ENCODE peak calls at places on chromosomes 7 and 10, in four cellular contexts. Y is GM23338; B is NCI-H2029; O is effector memory CD4-positive, alpha-beta T cell. C is an unnamed sample.

GRCh38 chr7:44617225-44617885 is 10.9 kb downstream of the OGDH start:
- DNase-seq in Y (no peak), B (no peak), O (no peak), C (peak; percentile 58)

GRCh38 chr10:12327476-12327875 is 21.9 kb upstream of the CAMK1D start:
- DNase-seq in Y (no peak), B (no peak), O (no peak), C (no peak)

GRCh38 chr10:132967540-132967939 is 25.2 kb upstream of the CFAP46 start:
- DNase-seq in Y (no peak), B (no peak), O (no peak), C (no peak)

GRCh38 chr10:110535958-110536891 is 31.3 kb upstream of the SMC3 start:
- DNase-seq in Y (peak; percentile 57), B (no peak), O (peak; percentile 50), C (peak; percentile 91)

GRCh38 chr7:22430457-22430856 is 69.5 kb downstream of the STEAP1B start:
- DNase-seq in Y (no peak), B (no peak), O (no peak), C (peak; percentile 84)

GRCh38 chr10:36779238-36779846 is 346.1 kb upstream of the ANKRD30A start:
- DNase-seq in Y (peak; percentile 70), B (no peak), O (no peak), C (peak; percentile 54)

GRCh38 chr7:131320603-131321002 is 7.1 kb upstream of the MKLN1 start:
- DNase-seq in Y (no peak), B (no peak), O (no peak), C (no peak)

GRCh38 chr7:13742719-13743640 is 246.5 kb downstream of the ETV1 start:
- DNase-seq in Y (peak; percentile 51), B (peak; percentile 14), O (no peak), C (peak; percentile 73)

GRCh38 chr7:55593515-55594318 is 21.4 kb upstream of the VOPP1 start:
- DNase-seq in Y (peak; percentile 87), B (peak; percentile 46), O (peak; percentile 29), C (peak; percentile 70)

GRCh38 chr10:85231534-85232270 is 903.3 kb downstream of the CCSER2 start:
- DNase-seq in Y (no peak), B (no peak), O (no peak), C (no peak)

GRCh38 chr10:22344204-22344603 is 1.1 kb upstream of the SPAG6 start:
- DNase-seq in Y (no peak), B (no peak), O (no peak), C (no peak)

GRCh38 chr7:154484406-154484805 is 432.2 kb downstream of the DPP6 start:
- DNase-seq in Y (no peak), B (no peak), O (no peak), C (no peak)

GRCh38 chr10:124422742-124423141 is 4.0 kb upstream of the OAT start:
- DNase-seq in Y (no peak), B (no peak), O (no peak), C (no peak)

GRCh38 chr10:48943096-48943495 is 3.5 kb upstream of the LRRC18 start:
- DNase-seq in Y (no peak), B (no peak), O (no peak), C (no peak)

GRCh38 chr10:127441350-127442219 is 107.5 kb upstream of the NPS start:
- DNase-seq in Y (peak; percentile 64), B (no peak), O (no peak), C (no peak)

GRCh38 chr10:108384378-108384777 is 1219.9 kb upstream of the SORCS1 start:
- DNase-seq in Y (no peak), B (no peak), O (no peak), C (no peak)

GRCh38 chr7:130923930-130924329 is 189.9 kb upstream of the KLF14 start:
- DNase-seq in Y (no peak), B (no peak), O (no peak), C (no peak)

GRCh38 chr10:10589540-10589939 is 428.1 kb upstream of the CELF2 start:
- DNase-seq in Y (no peak), B (no peak), O (no peak), C (peak; percentile 37)

GRCh38 chr10:35934637-35934995 is 292.5 kb upstream of the FZD8 start:
- DNase-seq in Y (no peak), B (no peak), O (no peak), C (no peak)

GRCh38 chr10:118763202-118763988 is 8.6 kb upstream of the CACUL1 start:
- DNase-seq in Y (no peak), B (peak; percentile 84), O (no peak), C (peak; percentile 25)

GRCh38 chr10:6350609-6351008 is 147.9 kb downstream of the PFKFB3 start:
- DNase-seq in Y (no peak), B (no peak), O (no peak), C (peak; percentile 5)

GRCh38 chr10:1643911-1644810 is 93.2 kb downstream of the ADARB2 start:
- DNase-seq in Y (no peak), B (no peak), O (no peak), C (no peak)

GRCh38 chr10:128880221-128880620 is 586.8 kb upstream of the MGMT start:
- DNase-seq in Y (no peak), B (no peak), O (no peak), C (no peak)

GRCh38 chr10:113945075-113945686 is 90.7 kb downstream of the NHLRC2 start:
- DNase-seq in Y (no peak), B (no peak), O (no peak), C (peak; percentile 76)

GRCh38 chr7:137130751-137131158 is 212.8 kb downstream of the PTN start:
- DNase-seq in Y (peak; percentile 13), B (peak; percentile 67), O (no peak), C (peak; percentile 92)

GRCh38 chr7:55386541-55386940 is 21.4 kb downstream of the LANCL2 start:
- DNase-seq in Y (no peak), B (no peak), O (no peak), C (no peak)

GRCh38 chr7:41698726-41699125 is 4.2 kb downstream of the INHBA start:
- DNase-seq in Y (peak; percentile 30), B (no peak), O (no peak), C (peak; percentile 89)

GRCh38 chr10:77501846-77502251 is 135.8 kb downstream of the KCNMA1 start:
- DNase-seq in Y (no peak), B (no peak), O (no peak), C (peak; percentile 77)

GRCh38 chr10:72738476-72738875 is 46.5 kb downstream of the MCU start:
- DNase-seq in Y (no peak), B (no peak), O (no peak), C (no peak)

GRCh38 chr7:22427855-22428254 is 70.9 kb upstream of the RAPGEF5 start:
- DNase-seq in Y (no peak), B (no peak), O (no peak), C (no peak)

GRCh38 chr7:95723583-95724180 is 48.7 kb upstream of the DYNC1I1 start:
- DNase-seq in Y (peak; percentile 77), B (peak; percentile 34), O (no peak), C (peak; percentile 55)

GRCh38 chr7:115008465-115009114 is 86.7 kb downstream of the MDFIC start:
- DNase-seq in Y (no peak), B (no peak), O (no peak), C (no peak)

GRCh38 chr7:84536256-84536870 is 341.8 kb upstream of the SEMA3A start:
- DNase-seq in Y (no peak), B (no peak), O (no peak), C (peak; percentile 84)

GRCh38 chr7:19427944-19428343 is 280.9 kb downstream of the POLR1F start:
- DNase-seq in Y (no peak), B (no peak), O (no peak), C (no peak)

GRCh38 chr10:75399461-75400162 is 2.0 kb downstream of the ZNF503 start:
- DNase-seq in Y (peak; percentile 82), B (no peak), O (no peak), C (peak; percentile 61)